ENCODE peak calls at places on chromosomes 3 and 15, in nine cellular contexts. M is pancreas, T is AG09319, R is left ventricle myocardium inferior, B is mucosa of descending colon, U is glutamatergic neuron, P is HepG2, G is WTC11, I is GM06990. D is an unnamed sample.

GRCh38 chr3:124492824-124493223 is 237.4 kb upstream of the UMPS start:
- DNase-seq in U (peak; percentile 35), I (no peak), T (no peak), M (peak; percentile 45), R (peak; percentile 27), B (peak; percentile 60), G (peak; percentile 58), P (peak; percentile 73), D (no peak)

GRCh38 chr3:71881732-71882131 is 96.8 kb upstream of the PROK2 start:
- DNase-seq in I (no peak), T (no peak), U (no peak), P (no peak), M (no peak), G (no peak), B (no peak), R (no peak), D (no peak)

GRCh38 chr15:60751985-60752952 is 273.3 kb upstream of the ICE2 start:
- DNase-seq in G (no peak), B (no peak), I (no peak), P (peak; percentile 96), U (no peak), R (peak; percentile 47), M (peak; percentile 54), T (peak; percentile 48), D (no peak)

GRCh38 chr15:99172989-99173388 is 68.1 kb downstream of the SYNM start:
- DNase-seq in G (no peak), R (no peak), I (no peak), B (no peak), U (no peak), T (no peak), M (no peak), P (peak; percentile 28), D (no peak)

GRCh38 chr3:8450618-8451017 is 51.0 kb upstream of the LMCD1 start:
- DNase-seq in P (no peak), I (no peak), U (no peak), R (no peak), B (no peak), M (no peak), T (no peak), G (no peak), D (no peak)

GRCh38 chr15:22810033-22810734 is 23.7 kb downstream of the NIPA1 start:
- DNase-seq in P (no peak), T (no peak), M (no peak), U (no peak), R (no peak), G (no peak), B (no peak), I (no peak), D (no peak)

GRCh38 chr3:13170317-13170716 is 97.1 kb upstream of the IQSEC1 start:
- DNase-seq in U (no peak), B (no peak), I (no peak), R (no peak), G (no peak), M (no peak), T (no peak), P (no peak), D (no peak)

GRCh38 chr15:57025264-57025939 is 107.0 kb downstream of the TCF12 start:
- DNase-seq in R (no peak), T (peak; percentile 14), P (no peak), I (no peak), B (no peak), G (no peak), M (no peak), U (no peak), D (no peak)

GRCh38 chr3:60017631-60018030 is 967.8 kb upstream of the CFAP20DC start:
- DNase-seq in P (no peak), U (no peak), B (no peak), I (peak; percentile 29), R (no peak), G (no peak), T (no peak), M (no peak), D (no peak)

GRCh38 chr15:88800026-88800425 is 3.2 kb upstream of the ACAN start:
- DNase-seq in U (no peak), M (no peak), T (no peak), G (no peak), R (no peak), I (no peak), P (no peak), B (no peak), D (no peak)

GRCh38 chr15:99409097-99409473 is 156.7 kb upstream of the MEF2A start:
- DNase-seq in U (peak; percentile 58), R (peak; percentile 67), I (no peak), G (peak; percentile 65), B (peak; percentile 73), M (peak; percentile 19), T (no peak), P (peak; percentile 66), D (no peak)

GRCh38 chr15:62430552-62430951 is 265.5 kb upstream of the C2CD4B start:
- DNase-seq in M (no peak), I (no peak), U (no peak), P (no peak), R (no peak), G (no peak), T (no peak), B (no peak), D (no peak)

GRCh38 chr3:134777341-134777740 is 17.7 kb upstream of the EPHB1 start:
- DNase-seq in P (no peak), G (no peak), I (no peak), U (no peak), R (no peak), T (no peak), B (no peak), M (no peak), D (no peak)

GRCh38 chr3:10219737-10220136 is 28.5 kb upstream of the TATDN2 start:
- DNase-seq in T (no peak), B (no peak), M (peak; percentile 11), I (no peak), G (no peak), P (no peak), R (no peak), U (no peak), D (no peak)

GRCh38 chr15:36936652-36937051 is 163.7 kb downstream of the MEIS2 start:
- DNase-seq in M (no peak), I (no peak), R (no peak), U (no peak), T (no peak), B (no peak), G (no peak), P (no peak), D (no peak)

GRCh38 chr3:50154840-50155490 is at the start of gene SEMA3F:
- DNase-seq in M (peak; percentile 68), U (peak; percentile 75), B (peak; percentile 81), I (peak; percentile 75), T (no peak), P (peak; percentile 32), G (peak; percentile 67), R (peak; percentile 63), D (peak; percentile 37)

GRCh38 chr15:22968356-22968755 is 11.8 kb downstream of the CYFIP1 start:
- DNase-seq in G (no peak), U (no peak), T (no peak), I (no peak), B (no peak), R (no peak), P (no peak), M (no peak), D (no peak)

GRCh38 chr15:49627407-49627877 is 6.6 kb downstream of the DTWD1 start:
- DNase-seq in R (no peak), U (no peak), G (no peak), P (peak; percentile 30), T (peak; percentile 45), I (no peak), M (no peak), B (no peak), D (no peak)

GRCh38 chr3:185351371-185351770 is 11.6 kb upstream of the MAP3K13 start:
- DNase-seq in P (no peak), U (no peak), M (no peak), T (no peak), B (no peak), I (no peak), G (no peak), R (no peak), D (no peak)

GRCh38 chr3:39202094-39202493 is 9.7 kb upstream of the XIRP1 start:
- DNase-seq in G (no peak), U (no peak), I (no peak), M (no peak), R (no peak), B (no peak), P (no peak), T (no peak), D (no peak)
- TF ChIP-seq CTCF in G (no peak), U (no peak), I (no peak), M (no peak), R (no peak), B (no peak), P (peak; percentile 14), T (no peak), D (no peak)

GRCh38 chr3:28186748-28187147 is 54.7 kb upstream of the CMC1 start:
- DNase-seq in T (no peak), G (no peak), U (no peak), R (no peak), M (no peak), P (no peak), I (no peak), B (no peak), D (no peak)
- TF ChIP-seq CTCF in T (no peak), G (no peak), U (no peak), R (no peak), M (no peak), P (no peak), I (no peak), B (no peak), D (no peak)

GRCh38 chr15:85795669-85796305 is 1.1 kb upstream of the KLHL25 start:
- DNase-seq in G (no peak), B (no peak), I (no peak), P (no peak), R (no peak), M (no peak), U (no peak), T (no peak), D (no peak)

GRCh38 chr15:85795320-85795668 is 569 bp upstream of the KLHL25 start:
- DNase-seq in U (no peak), M (no peak), G (no peak), T (no peak), I (no peak), P (no peak), B (no peak), R (no peak), D (no peak)

GRCh38 chr15:85792872-85793621 is 1.7 kb downstream of the KLHL25 start:
- DNase-seq in B (no peak), U (no peak), I (no peak), R (no peak), P (no peak), T (no peak), M (no peak), G (no peak), D (no peak)

GRCh38 chr15:85793641-85794597 is 806 bp downstream of the KLHL25 start:
- DNase-seq in B (peak; percentile 71), I (peak; percentile 62), G (peak; percentile 35), R (no peak), U (peak; percentile 49), M (peak; percentile 40), P (peak; percentile 28), T (no peak), D (peak; percentile 35)

GRCh38 chr15:85794598-85795319 is at the start of gene KLHL25:
- DNase-seq in B (peak; percentile 96), P (peak; percentile 90), I (peak; percentile 90), T (peak; percentile 84), M (peak; percentile 95), G (peak; percentile 93), R (peak; percentile 95), U (peak; percentile 93), D (peak; percentile 77)
- TF ChIP-seq CTCF in B (no peak), P (no peak), I (no peak), T (no peak), M (no peak), G (no peak), R (no peak), U (no peak), D (no peak)

GRCh38 chr3:148162132-148162531 is 535.6 kb upstream of the AGTR1 start:
- DNase-seq in R (no peak), M (no peak), P (no peak), T (no peak), I (no peak), B (no peak), U (no peak), G (no peak), D (no peak)
- TF ChIP-seq CTCF in R (no peak), M (no peak), P (no peak), T (no peak), I (peak; percentile 3), B (no peak), U (no peak), G (no peak), D (no peak)